ENCODE peak calls at places on chromosomes 1 and 21, in eight cellular contexts. One of them, this sample, is unnamed.

GRCh38 chr1:116418091-116418830 is 45.2 kb downstream of the ATP1A1 start:
- DNase-seq in body of pancreas: peak
- DNase-seq in NCI-H146: peak
- DNase-seq in heart left ventricle: peak
- DNase-seq in fibroblast of pulmonary artery: peak
- DNase-seq in hypothalamus: peak
- DNase-seq in AG08396: peak
- DNase-seq in CD4-positive, alpha-beta memory T cell: peak
- DNase-seq in this sample: no peak

GRCh38 chr1:47764461-47765046 is 232.6 kb downstream of the TRABD2B start:
- DNase-seq in body of pancreas: no peak
- DNase-seq in NCI-H146: no peak
- DNase-seq in heart left ventricle: peak
- DNase-seq in fibroblast of pulmonary artery: no peak
- DNase-seq in hypothalamus: no peak
- DNase-seq in AG08396: no peak
- DNase-seq in CD4-positive, alpha-beta memory T cell: no peak
- DNase-seq in this sample: no peak

GRCh38 chr1:12078938-12079861 is 16.1 kb downstream of the TNFRSF8 start:
- DNase-seq in body of pancreas: peak
- DNase-seq in NCI-H146: peak
- DNase-seq in heart left ventricle: peak
- DNase-seq in fibroblast of pulmonary artery: peak
- DNase-seq in hypothalamus: no peak
- DNase-seq in AG08396: peak
- DNase-seq in CD4-positive, alpha-beta memory T cell: no peak
- DNase-seq in this sample: peak

GRCh38 chr1:224343679-224344078 is 13.0 kb upstream of the CNIH4 start:
- DNase-seq in body of pancreas: no peak
- DNase-seq in NCI-H146: no peak
- DNase-seq in heart left ventricle: no peak
- DNase-seq in fibroblast of pulmonary artery: no peak
- DNase-seq in hypothalamus: no peak
- DNase-seq in AG08396: no peak
- DNase-seq in CD4-positive, alpha-beta memory T cell: no peak
- DNase-seq in this sample: no peak

GRCh38 chr1:55848906-55849305 is 633.7 kb upstream of the USP24 start:
- DNase-seq in body of pancreas: no peak
- DNase-seq in NCI-H146: no peak
- DNase-seq in heart left ventricle: no peak
- DNase-seq in fibroblast of pulmonary artery: peak
- DNase-seq in hypothalamus: no peak
- DNase-seq in AG08396: peak
- DNase-seq in CD4-positive, alpha-beta memory T cell: no peak
- DNase-seq in this sample: no peak

GRCh38 chr1:59994302-59995198 is 68.0 kb upstream of the CYP2J2 start:
- DNase-seq in body of pancreas: peak
- DNase-seq in NCI-H146: no peak
- DNase-seq in heart left ventricle: peak
- DNase-seq in fibroblast of pulmonary artery: peak
- DNase-seq in hypothalamus: no peak
- DNase-seq in AG08396: peak
- DNase-seq in CD4-positive, alpha-beta memory T cell: no peak
- DNase-seq in this sample: no peak

GRCh38 chr1:71587961-71588360 is 507.1 kb upstream of the ZRANB2 start:
- DNase-seq in body of pancreas: no peak
- DNase-seq in NCI-H146: peak
- DNase-seq in heart left ventricle: no peak
- DNase-seq in fibroblast of pulmonary artery: peak
- DNase-seq in hypothalamus: no peak
- DNase-seq in AG08396: no peak
- DNase-seq in CD4-positive, alpha-beta memory T cell: no peak
- DNase-seq in this sample: peak

GRCh38 chr1:197342044-197342565 is 74.1 kb downstream of the CRB1 start:
- DNase-seq in body of pancreas: no peak
- DNase-seq in NCI-H146: no peak
- DNase-seq in heart left ventricle: no peak
- DNase-seq in fibroblast of pulmonary artery: no peak
- DNase-seq in hypothalamus: no peak
- DNase-seq in AG08396: no peak
- DNase-seq in CD4-positive, alpha-beta memory T cell: no peak
- DNase-seq in this sample: no peak

GRCh38 chr1:205073511-205073910 is 10.7 kb downstream of the TMEM81 start:
- DNase-seq in body of pancreas: no peak
- DNase-seq in NCI-H146: no peak
- DNase-seq in heart left ventricle: no peak
- DNase-seq in fibroblast of pulmonary artery: no peak
- DNase-seq in hypothalamus: no peak
- DNase-seq in AG08396: peak
- DNase-seq in CD4-positive, alpha-beta memory T cell: no peak
- DNase-seq in this sample: no peak

GRCh38 chr21:26939532-26940181 is 27.2 kb downstream of the ADAMTS5 start:
- DNase-seq in body of pancreas: peak
- DNase-seq in NCI-H146: no peak
- DNase-seq in heart left ventricle: no peak
- DNase-seq in fibroblast of pulmonary artery: no peak
- DNase-seq in hypothalamus: no peak
- DNase-seq in AG08396: no peak
- DNase-seq in CD4-positive, alpha-beta memory T cell: no peak
- DNase-seq in this sample: no peak

GRCh38 chr1:202281316-202282016 is 60.3 kb downstream of the UBE2T start:
- DNase-seq in body of pancreas: no peak
- DNase-seq in NCI-H146: no peak
- DNase-seq in heart left ventricle: no peak
- DNase-seq in fibroblast of pulmonary artery: peak
- DNase-seq in hypothalamus: no peak
- DNase-seq in AG08396: peak
- DNase-seq in CD4-positive, alpha-beta memory T cell: no peak
- DNase-seq in this sample: no peak

GRCh38 chr21:25636727-25637126 is 2.3 kb upstream of the JAM2 start:
- DNase-seq in body of pancreas: no peak
- DNase-seq in NCI-H146: no peak
- DNase-seq in heart left ventricle: no peak
- DNase-seq in fibroblast of pulmonary artery: no peak
- DNase-seq in hypothalamus: no peak
- DNase-seq in AG08396: peak
- DNase-seq in CD4-positive, alpha-beta memory T cell: no peak
- DNase-seq in this sample: no peak

GRCh38 chr1:229430761-229431269 is 3.1 kb downstream of the ACTA1 start:
- DNase-seq in body of pancreas: peak
- DNase-seq in NCI-H146: no peak
- DNase-seq in heart left ventricle: peak
- DNase-seq in fibroblast of pulmonary artery: peak
- DNase-seq in hypothalamus: no peak
- DNase-seq in AG08396: peak
- DNase-seq in CD4-positive, alpha-beta memory T cell: no peak
- DNase-seq in this sample: no peak

GRCh38 chr1:94599090-94599813 is 57.7 kb upstream of the F3 start:
- DNase-seq in body of pancreas: peak
- DNase-seq in NCI-H146: no peak
- DNase-seq in heart left ventricle: peak
- DNase-seq in fibroblast of pulmonary artery: no peak
- DNase-seq in hypothalamus: peak
- DNase-seq in AG08396: no peak
- DNase-seq in CD4-positive, alpha-beta memory T cell: no peak
- DNase-seq in this sample: no peak

GRCh38 chr1:45833361-45833760 is 29.9 kb downstream of the MAST2 start:
- DNase-seq in body of pancreas: no peak
- DNase-seq in NCI-H146: no peak
- DNase-seq in heart left ventricle: no peak
- DNase-seq in fibroblast of pulmonary artery: no peak
- DNase-seq in hypothalamus: no peak
- DNase-seq in AG08396: no peak
- DNase-seq in CD4-positive, alpha-beta memory T cell: no peak
- DNase-seq in this sample: no peak

GRCh38 chr1:17196496-17197180 is 8.3 kb upstream of the PADI1 start:
- DNase-seq in body of pancreas: no peak
- DNase-seq in NCI-H146: no peak
- DNase-seq in heart left ventricle: no peak
- DNase-seq in fibroblast of pulmonary artery: no peak
- DNase-seq in hypothalamus: no peak
- DNase-seq in AG08396: no peak
- DNase-seq in CD4-positive, alpha-beta memory T cell: no peak
- DNase-seq in this sample: no peak

GRCh38 chr1:212219679-212220463 is 65.3 kb upstream of the PPP2R5A start:
- DNase-seq in body of pancreas: no peak
- DNase-seq in NCI-H146: no peak
- DNase-seq in heart left ventricle: no peak
- DNase-seq in fibroblast of pulmonary artery: no peak
- DNase-seq in hypothalamus: no peak
- DNase-seq in AG08396: no peak
- DNase-seq in CD4-positive, alpha-beta memory T cell: no peak
- DNase-seq in this sample: no peak

GRCh38 chr1:202230061-202230938 is 36.7 kb downstream of the LGR6 start:
- DNase-seq in body of pancreas: no peak
- DNase-seq in NCI-H146: no peak
- DNase-seq in heart left ventricle: no peak
- DNase-seq in fibroblast of pulmonary artery: no peak
- DNase-seq in hypothalamus: no peak
- DNase-seq in AG08396: no peak
- DNase-seq in CD4-positive, alpha-beta memory T cell: no peak
- DNase-seq in this sample: no peak

GRCh38 chr1:204702552-204703270 is 17.2 kb upstream of the LRRN2 start:
- DNase-seq in body of pancreas: no peak
- DNase-seq in NCI-H146: no peak
- DNase-seq in heart left ventricle: no peak
- DNase-seq in fibroblast of pulmonary artery: no peak
- DNase-seq in hypothalamus: no peak
- DNase-seq in AG08396: no peak
- DNase-seq in CD4-positive, alpha-beta memory T cell: no peak
- DNase-seq in this sample: no peak

GRCh38 chr1:74504125-74505065 is 8.0 kb downstream of the LRRC53 start:
- DNase-seq in body of pancreas: peak
- DNase-seq in NCI-H146: peak
- DNase-seq in heart left ventricle: peak
- DNase-seq in fibroblast of pulmonary artery: peak
- DNase-seq in hypothalamus: peak
- DNase-seq in AG08396: peak
- DNase-seq in CD4-positive, alpha-beta memory T cell: no peak
- DNase-seq in this sample: peak

GRCh38 chr1:178055779-178056471 is 38.0 kb upstream of the RASAL2 start:
- DNase-seq in body of pancreas: no peak
- DNase-seq in NCI-H146: no peak
- DNase-seq in heart left ventricle: peak
- DNase-seq in fibroblast of pulmonary artery: no peak
- DNase-seq in hypothalamus: no peak
- DNase-seq in AG08396: no peak
- DNase-seq in CD4-positive, alpha-beta memory T cell: no peak
- DNase-seq in this sample: no peak

GRCh38 chr1:2646837-2647236 is 14.0 kb upstream of the MMEL1 start:
- DNase-seq in body of pancreas: no peak
- DNase-seq in NCI-H146: no peak
- DNase-seq in heart left ventricle: no peak
- DNase-seq in fibroblast of pulmonary artery: no peak
- DNase-seq in hypothalamus: no peak
- DNase-seq in AG08396: no peak
- DNase-seq in CD4-positive, alpha-beta memory T cell: no peak
- DNase-seq in this sample: no peak

GRCh38 chr1:192580351-192580962 is 4.9 kb downstream of the RGS1 start:
- DNase-seq in body of pancreas: peak
- DNase-seq in NCI-H146: peak
- DNase-seq in heart left ventricle: no peak
- DNase-seq in fibroblast of pulmonary artery: peak
- DNase-seq in hypothalamus: no peak
- DNase-seq in AG08396: peak
- DNase-seq in CD4-positive, alpha-beta memory T cell: no peak
- DNase-seq in this sample: peak

GRCh38 chr1:23444596-23445390 is 20.2 kb upstream of the TCEA3 start:
- DNase-seq in body of pancreas: no peak
- DNase-seq in NCI-H146: no peak
- DNase-seq in heart left ventricle: no peak
- DNase-seq in fibroblast of pulmonary artery: peak
- DNase-seq in hypothalamus: no peak
- DNase-seq in AG08396: no peak
- DNase-seq in CD4-positive, alpha-beta memory T cell: no peak
- DNase-seq in this sample: no peak

GRCh38 chr1:208131631-208132286 is 112.4 kb downstream of the PLXNA2 start:
- DNase-seq in body of pancreas: no peak
- DNase-seq in NCI-H146: peak
- DNase-seq in heart left ventricle: no peak
- DNase-seq in fibroblast of pulmonary artery: no peak
- DNase-seq in hypothalamus: no peak
- DNase-seq in AG08396: no peak
- DNase-seq in CD4-positive, alpha-beta memory T cell: no peak
- DNase-seq in this sample: no peak

GRCh38 chr1:212186427-212187207 is 98.6 kb upstream of the PPP2R5A start:
- DNase-seq in body of pancreas: peak
- DNase-seq in NCI-H146: no peak
- DNase-seq in heart left ventricle: no peak
- DNase-seq in fibroblast of pulmonary artery: peak
- DNase-seq in hypothalamus: no peak
- DNase-seq in AG08396: no peak
- DNase-seq in CD4-positive, alpha-beta memory T cell: no peak
- DNase-seq in this sample: no peak

GRCh38 chr1:66231162-66232077 is 302.5 kb upstream of the SGIP1 start:
- DNase-seq in body of pancreas: no peak
- DNase-seq in NCI-H146: no peak
- DNase-seq in heart left ventricle: no peak
- DNase-seq in fibroblast of pulmonary artery: peak
- DNase-seq in hypothalamus: no peak
- DNase-seq in AG08396: no peak
- DNase-seq in CD4-positive, alpha-beta memory T cell: no peak
- DNase-seq in this sample: peak

GRCh38 chr1:48493031-48493430 is 21.0 kb upstream of the SPATA6 start:
- DNase-seq in body of pancreas: no peak
- DNase-seq in NCI-H146: no peak
- DNase-seq in heart left ventricle: no peak
- DNase-seq in fibroblast of pulmonary artery: no peak
- DNase-seq in hypothalamus: no peak
- DNase-seq in AG08396: no peak
- DNase-seq in CD4-positive, alpha-beta memory T cell: no peak
- DNase-seq in this sample: no peak

GRCh38 chr1:154992721-154993571 is 440 bp upstream of the LENEP start:
- DNase-seq in body of pancreas: no peak
- DNase-seq in NCI-H146: no peak
- DNase-seq in heart left ventricle: no peak
- DNase-seq in fibroblast of pulmonary artery: peak
- DNase-seq in hypothalamus: no peak
- DNase-seq in AG08396: no peak
- DNase-seq in CD4-positive, alpha-beta memory T cell: no peak
- DNase-seq in this sample: no peak